ENCODE peak calls at places on chromosomes 4 and X, in nine cellular contexts. Z is AG04450, J is progenitor cell of endocrine pancreas, B is tibial nerve, N is GM12865, L is AG09319, U is heart right ventricle, C is HFFc6, E is left ventricle myocardium inferior. W is an unnamed sample.

GRCh38 chr4:16669036-16669435 is 229.4 kb downstream of the LDB2 start:
- DNase-seq in Z (no peak), J (no peak), B (peak), N (no peak), L (no peak), U (no peak), C (no peak), E (no peak), W (no peak)

GRCh38 chr4:58502839-58503238 is 1392.7 kb upstream of the IGFBP7 start:
- DNase-seq in Z (no peak), J (no peak), B (no peak), N (no peak), L (no peak), U (no peak), C (no peak), E (no peak), W (no peak)

GRCh38 chr4:128517739-128518510 is 230.3 kb upstream of the PGRMC2 start:
- DNase-seq in Z (peak), J (no peak), B (peak), N (peak), L (peak), U (peak), C (peak), E (peak), W (no peak)

GRCh38 chr4:123616970-123617392 is 220.4 kb downstream of the SPRY1 start:
- DNase-seq in Z (no peak), J (no peak), B (peak), N (no peak), L (peak), U (peak), C (peak), E (peak), W (no peak)

GRCh38 chr4:65393078-65393477 is 277.2 kb downstream of the EPHA5 start:
- DNase-seq in Z (no peak), J (no peak), B (no peak), N (no peak), L (no peak), U (no peak), C (no peak), E (no peak), W (no peak)

GRCh38 chr4:25656031-25656430 is 380 bp downstream of the SLC34A2 start:
- DNase-seq in Z (no peak), J (no peak), B (no peak), N (no peak), L (no peak), U (no peak), C (no peak), E (no peak), W (no peak)

GRCh38 chrX:43526206-43526605 is 129.9 kb upstream of the MAOA start:
- DNase-seq in Z (no peak), J (no peak), B (no peak), N (no peak), L (no peak), U (no peak), C (no peak), E (no peak), W (no peak)

GRCh38 chr4:56575820-56576429 is 70.3 kb downstream of the ARL9 start:
- DNase-seq in Z (peak), J (no peak), B (no peak), N (peak), L (peak), U (no peak), C (peak), E (no peak), W (no peak)

GRCh38 chr4:136680271-136680670 is 852.0 kb downstream of the PCDH18 start:
- DNase-seq in Z (no peak), J (no peak), B (no peak), N (no peak), L (no peak), U (no peak), C (no peak), E (no peak), W (no peak)

GRCh38 chrX:133523526-133523925 is 108.2 kb upstream of the GPC4 start:
- DNase-seq in Z (no peak), J (no peak), B (no peak), N (no peak), L (no peak), U (no peak), C (no peak), E (no peak), W (no peak)

GRCh38 chr4:77579406-77580076 is 26.1 kb upstream of the CXCL13 start:
- DNase-seq in Z (peak), J (no peak), B (no peak), N (no peak), L (peak), U (no peak), C (peak), E (no peak), W (no peak)

GRCh38 chr4:6924361-6924779 is 14.7 kb downstream of the TBC1D14 start:
- DNase-seq in Z (no peak), J (no peak), B (no peak), N (no peak), L (no peak), U (no peak), C (no peak), E (peak), W (no peak)

GRCh38 chr4:119865389-119865788 is 201.3 kb downstream of the MAD2L1 start:
- DNase-seq in Z (no peak), J (no peak), B (no peak), N (no peak), L (no peak), U (no peak), C (no peak), E (no peak), W (no peak)

GRCh38 chr4:89331197-89331596 is 23.6 kb upstream of the GPRIN3 start:
- DNase-seq in Z (no peak), J (no peak), B (no peak), N (no peak), L (no peak), U (no peak), C (no peak), E (no peak), W (no peak)

GRCh38 chr4:126583509-126583908 is 1049.2 kb upstream of the INTU start:
- DNase-seq in Z (no peak), J (no peak), B (no peak), N (peak), L (no peak), U (no peak), C (peak), E (no peak), W (no peak)

GRCh38 chrX:103396660-103397059 is 20.3 kb downstream of the BEX3 start:
- DNase-seq in Z (no peak), J (no peak), B (no peak), N (no peak), L (no peak), U (no peak), C (no peak), E (no peak), W (no peak)

GRCh38 chrX:23062359-23062758 is 62.6 kb downstream of the DDX53 start:
- DNase-seq in Z (no peak), J (no peak), B (no peak), N (no peak), L (no peak), U (no peak), C (no peak), E (no peak), W (no peak)

GRCh38 chr4:24210332-24210902 is 320.6 kb upstream of the PPARGC1A start:
- DNase-seq in Z (peak), J (no peak), B (peak), N (no peak), L (peak), U (no peak), C (peak), E (no peak), W (no peak)

GRCh38 chr4:140019619-140020367 is 134.2 kb downstream of the MAML3 start:
- DNase-seq in Z (no peak), J (no peak), B (no peak), N (no peak), L (no peak), U (no peak), C (no peak), E (no peak), W (no peak)

GRCh38 chr4:73864365-73864764 is 4.8 kb upstream of the CXCL1 start:
- DNase-seq in Z (no peak), J (no peak), B (no peak), N (peak), L (no peak), U (no peak), C (no peak), E (no peak), W (no peak)
- TF ChIP-seq CTCF in Z (peak), J (peak), B (no peak), N (peak), L (peak), U (peak), C (peak), E (no peak), W (no peak)

GRCh38 chr4:114658776-114659175 is 60.2 kb downstream of the UGT8 start:
- DNase-seq in Z (no peak), J (no peak), B (no peak), N (no peak), L (no peak), U (no peak), C (no peak), E (no peak), W (no peak)
- TF ChIP-seq CTCF in Z (no peak), J (no peak), B (no peak), N (no peak), L (no peak), U (no peak), C (no peak), E (no peak), W (no peak)

GRCh38 chr4:28001698-28002097 is 1141.1 kb downstream of the STIM2 start:
- DNase-seq in Z (no peak), J (no peak), B (no peak), N (no peak), L (no peak), U (no peak), C (no peak), E (no peak), W (no peak)
- TF ChIP-seq CTCF in Z (no peak), J (no peak), B (no peak), N (no peak), L (no peak), U (no peak), C (peak), E (no peak), W (no peak)

GRCh38 chr4:118033148-118034060 is 882 bp upstream of the NDST3 start:
- DNase-seq in Z (no peak), J (peak), B (no peak), N (no peak), L (no peak), U (no peak), C (peak), E (no peak), W (peak)
- TF ChIP-seq CTCF in Z (no peak), J (no peak), B (no peak), N (no peak), L (no peak), U (no peak), C (no peak), E (no peak), W (no peak)

GRCh38 chr4:165861378-165861777 is 11.7 kb upstream of the TLL1 start:
- DNase-seq in Z (no peak), J (no peak), B (no peak), N (no peak), L (no peak), U (no peak), C (no peak), E (no peak), W (no peak)
- TF ChIP-seq CTCF in Z (no peak), J (no peak), B (no peak), N (no peak), L (no peak), U (no peak), C (no peak), E (no peak), W (no peak)

GRCh38 chrX:49761481-49761880 is 65.7 kb upstream of the PAGE1 start:
- DNase-seq in Z (no peak), J (no peak), B (no peak), N (peak), L (no peak), U (no peak), C (no peak), E (no peak), W (no peak)
- TF ChIP-seq CTCF in Z (peak), J (peak), B (peak), N (peak), L (peak), U (peak), C (peak), E (peak), W (no peak)

GRCh38 chr4:41692717-41693345 is 55.7 kb downstream of the PHOX2B start:
- DNase-seq in Z (peak), J (peak), B (peak), N (peak), L (peak), U (peak), C (peak), E (peak), W (peak)
- TF ChIP-seq CTCF in Z (peak), J (peak), B (peak), N (peak), L (peak), U (peak), C (peak), E (peak), W (peak)

W was measured in mesothelial cell of epicardium.